ENCODE peak calls at places on chromosomes 16 and 17, in eight cellular contexts. J is HTR-8/SVneo; V is HCT116; G is AG04449; M is amygdala; A is stimulated activated CD4-positive, alpha-beta T cell treated with anti-CD3 and anti-CD28 coated beads, TNF-alpha, amount 100 ng/mL, for 24 hours; R is endodermal cell; Z is esophagus squamous epithelium. N is an unnamed sample.

GRCh38 chr16:20940864-20941634 is 40.5 kb downstream of the LYRM1 start:
- DNase-seq in J (no peak), V (no peak), G (no peak), M (no peak), A (no peak), R (no peak), Z (no peak), N (no peak)

GRCh38 chr17:55086635-55087058 is 118.1 kb downstream of the STXBP4 start:
- DNase-seq in J (no peak), V (peak; percentile 31), G (peak; percentile 56), M (no peak), A (no peak), R (no peak), Z (no peak), N (no peak)

GRCh38 chr16:27475561-27475960 is 73.6 kb downstream of the IL21R start:
- DNase-seq in J (peak; percentile 65), V (no peak), G (peak; percentile 78), M (no peak), A (no peak), R (no peak), Z (no peak), N (no peak)

GRCh38 chr16:80369559-80369958 is 171.2 kb upstream of the DYNLRB2 start:
- DNase-seq in J (peak; percentile 39), V (no peak), G (peak; percentile 10), M (peak; percentile 4), A (no peak), R (peak; percentile 84), Z (no peak), N (no peak)

GRCh38 chr16:4337540-4338088 is 13.5 kb downstream of the PAM16 start:
- DNase-seq in J (no peak), V (no peak), G (no peak), M (no peak), A (no peak), R (no peak), Z (no peak), N (no peak)

GRCh38 chr16:84502075-84502474 is 2.4 kb downstream of the MEAK7 start:
- DNase-seq in J (no peak), V (no peak), G (no peak), M (no peak), A (no peak), R (no peak), Z (no peak), N (no peak)

GRCh38 chr16:88533945-88534641 is 36.1 kb upstream of the ZC3H18 start:
- DNase-seq in J (peak; percentile 92), V (peak; percentile 31), G (no peak), M (peak; percentile 52), A (peak; percentile 69), R (peak; percentile 92), Z (no peak), N (peak; percentile 63)

GRCh38 chr16:68328860-68329370 is 18.1 kb downstream of the PRMT7 start:
- DNase-seq in J (no peak), V (no peak), G (no peak), M (no peak), A (no peak), R (no peak), Z (no peak), N (no peak)

GRCh38 chr16:35414139-35414538 is 1954.7 kb downstream of the TP53TG3F start:
- DNase-seq in J (no peak), V (no peak), G (no peak), M (no peak), A (no peak), R (no peak), Z (no peak), N (no peak)